ENCODE peak calls at places on chromosomes 7 and 10, in nine cellular contexts. U is NCI-H146; J is stimulated activated CD4-positive, alpha-beta T cell treated with anti-CD3 and anti-CD28 coated beads, Interleukin-12 subunit alpha, Interleukin-12 subunit beta, amount 100 ng/mL, for 4 hours; K is fibroblast of gingiva; H is NCI-H526; G is SK-MEL-5; X is lower lobe of right lung; E is activated gamma-delta T cell treated with anti-CD3 and anti-CD28 coated beads, Interleukin-2, amount 50 U/mL, for 16 hours; F is caudate nucleus. S is an unnamed sample.

GRCh38 chr10:133162910-133163856 is 3.2 kb downstream of the KNDC1 start:
- DNase-seq in U (no peak), J (no peak), K (no peak), H (no peak), G (no peak), X (no peak), E (no peak), F (no peak), S (no peak)

GRCh38 chr7:41979834-41980307 is 257.1 kb downstream of the GLI3 start:
- DNase-seq in U (no peak), J (no peak), K (peak), H (no peak), G (peak), X (no peak), E (no peak), F (no peak), S (peak)

GRCh38 chr7:139602143-139602722 is 78.7 kb downstream of the CLEC2L start:
- DNase-seq in U (peak), J (no peak), K (peak), H (peak), G (peak), X (no peak), E (no peak), F (no peak), S (peak)

GRCh38 chr7:157475601-157476000 is 138.8 kb downstream of the DNAJB6 start:
- DNase-seq in U (no peak), J (no peak), K (no peak), H (no peak), G (no peak), X (peak), E (no peak), F (no peak), S (no peak)

GRCh38 chr7:88167223-88167622 is 52.6 kb downstream of the SRI start:
- DNase-seq in U (no peak), J (no peak), K (no peak), H (no peak), G (no peak), X (no peak), E (no peak), F (peak), S (no peak)

GRCh38 chr7:2031496-2031895 is 201.2 kb downstream of the MAD1L1 start:
- DNase-seq in U (no peak), J (no peak), K (no peak), H (no peak), G (no peak), X (peak), E (no peak), F (no peak), S (no peak)

GRCh38 chr7:7971308-7972040 is 2.9 kb downstream of the GLCCI1 start:
- DNase-seq in U (no peak), J (no peak), K (no peak), H (no peak), G (no peak), X (no peak), E (no peak), F (no peak), S (no peak)

GRCh38 chr7:124781907-124782306 is 16.3 kb upstream of the GPR37 start:
- DNase-seq in U (no peak), J (no peak), K (no peak), H (peak), G (no peak), X (no peak), E (no peak), F (no peak), S (peak)

GRCh38 chr10:71252195-71252594 is 39.8 kb downstream of the UNC5B start:
- DNase-seq in U (no peak), J (no peak), K (no peak), H (peak), G (no peak), X (peak), E (no peak), F (no peak), S (no peak)

GRCh38 chr10:73998623-73999622 is 1.0 kb downstream of the VCL start:
- DNase-seq in U (peak), J (peak), K (peak), H (peak), G (peak), X (peak), E (peak), F (peak), S (peak)

GRCh38 chr10:22646291-22646926 is 68.0 kb downstream of the PIP4K2A start:
- DNase-seq in U (no peak), J (no peak), K (no peak), H (no peak), G (no peak), X (no peak), E (no peak), F (no peak), S (peak)

GRCh38 chr7:1667566-1668485 is 2.3 kb upstream of the ELFN1 start:
- DNase-seq in U (no peak), J (no peak), K (no peak), H (no peak), G (no peak), X (peak), E (no peak), F (no peak), S (no peak)

GRCh38 chr10:131578472-131578970 is 267.0 kb upstream of the TCERG1L start:
- DNase-seq in U (no peak), J (no peak), K (no peak), H (peak), G (no peak), X (no peak), E (no peak), F (no peak), S (no peak)

GRCh38 chr10:128060341-128060851 is 65.8 kb downstream of the MKI67 start:
- DNase-seq in U (no peak), J (no peak), K (no peak), H (no peak), G (no peak), X (no peak), E (no peak), F (no peak), S (no peak)

GRCh38 chr10:89360153-89360552 is 17.7 kb upstream of the IFIT1B start:
- DNase-seq in U (no peak), J (no peak), K (no peak), H (no peak), G (no peak), X (no peak), E (no peak), F (no peak), S (no peak)

GRCh38 chr10:119702482-119703041 is 23.3 kb upstream of the INPP5F start:
- DNase-seq in U (no peak), J (no peak), K (no peak), H (no peak), G (no peak), X (no peak), E (no peak), F (no peak), S (no peak)

GRCh38 chr10:93568105-93568390 is 1.6 kb downstream of the FFAR4 start:
- DNase-seq in U (no peak), J (no peak), K (no peak), H (no peak), G (no peak), X (no peak), E (no peak), F (no peak), S (no peak)

GRCh38 chr10:28295346-28295745 is 7.5 kb downstream of the MPP7 start:
- DNase-seq in U (no peak), J (no peak), K (no peak), H (no peak), G (no peak), X (no peak), E (no peak), F (no peak), S (no peak)

GRCh38 chr10:9636206-9636605 is 1381.5 kb upstream of the CELF2 start:
- DNase-seq in U (no peak), J (no peak), K (no peak), H (no peak), G (no peak), X (no peak), E (no peak), F (no peak), S (peak)

GRCh38 chr7:43076189-43076605 is 36.2 kb upstream of the HECW1 start:
- DNase-seq in U (no peak), J (no peak), K (peak), H (no peak), G (peak), X (no peak), E (no peak), F (no peak), S (peak)

GRCh38 chr10:11750420-11750819 is 8.2 kb downstream of the ECHDC3 start:
- DNase-seq in U (no peak), J (no peak), K (no peak), H (no peak), G (no peak), X (no peak), E (no peak), F (no peak), S (no peak)

GRCh38 chr10:132869621-132870020 is 72.7 kb downstream of the CFAP46 start:
- DNase-seq in U (no peak), J (no peak), K (no peak), H (no peak), G (no peak), X (peak), E (no peak), F (no peak), S (no peak)

GRCh38 chr7:15977663-15978062 is 291.2 kb upstream of the MEOX2 start:
- DNase-seq in U (no peak), J (no peak), K (no peak), H (no peak), G (no peak), X (no peak), E (no peak), F (no peak), S (peak)

GRCh38 chr7:84123903-84124573 is 70.6 kb downstream of the SEMA3A start:
- DNase-seq in U (no peak), J (no peak), K (peak), H (peak), G (peak), X (no peak), E (no peak), F (no peak), S (peak)

GRCh38 chr10:73586583-73586984 is 4.6 kb downstream of the USP54 start:
- DNase-seq in U (no peak), J (no peak), K (peak), H (no peak), G (no peak), X (no peak), E (no peak), F (no peak), S (peak)

GRCh38 chr7:42914009-42914725 is 2.3 kb upstream of the C7orf25 start:
- DNase-seq in U (no peak), J (no peak), K (peak), H (no peak), G (no peak), X (no peak), E (no peak), F (no peak), S (peak)

GRCh38 chr10:22491931-22492615 is 146.8 kb downstream of the SPAG6 start:
- DNase-seq in U (no peak), J (no peak), K (no peak), H (no peak), G (no peak), X (no peak), E (no peak), F (no peak), S (no peak)

GRCh38 chr10:516766-517165 is 172.7 kb downstream of the DIP2C start:
- DNase-seq in U (no peak), J (no peak), K (no peak), H (no peak), G (no peak), X (no peak), E (no peak), F (no peak), S (no peak)

GRCh38 chr7:120989571-120990220 is 1.2 kb downstream of the CPED1 start:
- DNase-seq in U (no peak), J (no peak), K (peak), H (no peak), G (no peak), X (no peak), E (no peak), F (no peak), S (peak)

GRCh38 chr10:29915116-29915785 is 144.1 kb downstream of the JCAD start:
- DNase-seq in U (no peak), J (no peak), K (no peak), H (no peak), G (no peak), X (no peak), E (no peak), F (no peak), S (no peak)

GRCh38 chr7:88758355-88759215 is 915 bp upstream of the ZNF804B start:
- DNase-seq in U (peak), J (no peak), K (no peak), H (peak), G (no peak), X (no peak), E (no peak), F (no peak), S (peak)

GRCh38 chr10:91367558-91367957 is 42.6 kb upstream of the HECTD2 start:
- DNase-seq in U (no peak), J (no peak), K (no peak), H (no peak), G (no peak), X (no peak), E (no peak), F (no peak), S (no peak)

GRCh38 chr10:102615361-102615760 is 28.9 kb upstream of the TRIM8 start:
- DNase-seq in U (peak), J (no peak), K (no peak), H (no peak), G (peak), X (peak), E (no peak), F (no peak), S (no peak)